ENCODE peak calls at places on chromosome X, in nine cellular contexts. N is HS-5, E is A549, J is activated T-cell treated with anti-CD3 and anti-CD28 coated beads for 1 hour, Q is vagina, G is EL, R is epithelial cell of esophagus, A is pulmonary artery endothelial cell, V is hippocampal formation. H is an unnamed sample.

GRCh38 chrX:10859353-10859752 is 239.0 kb upstream of the MID1 start:
- DNase-seq in N (no peak), E (no peak), J (no peak), Q (no peak), G (no peak), R (no peak), A (no peak), V (no peak), H (no peak)

GRCh38 chrX:71910526-71911022 is at the start of gene NHSL2:
- DNase-seq in N (no peak), E (peak; percentile 25), J (no peak), Q (no peak), G (peak; percentile 13), R (no peak), A (no peak), V (no peak), H (no peak)

GRCh38 chrX:2828404-2829065 is at the start of gene GYG2:
- DNase-seq in N (no peak), E (peak; percentile 56), J (no peak), Q (no peak), G (peak; percentile 12), R (no peak), A (no peak), V (no peak), H (no peak)

GRCh38 chrX:54447461-54447860 is 7.3 kb downstream of the TSR2 start:
- DNase-seq in N (no peak), E (peak; percentile 30), J (no peak), Q (no peak), G (no peak), R (peak; percentile 20), A (no peak), V (no peak), H (no peak)

GRCh38 chrX:74119016-74119910 is 184.7 kb upstream of the ZCCHC13 start:
- DNase-seq in N (peak; percentile 5), E (peak; percentile 18), J (no peak), Q (no peak), G (peak; percentile 66), R (peak; percentile 57), A (no peak), V (no peak), H (peak; percentile 53)

GRCh38 chrX:112687189-112687691 is 7.5 kb upstream of the LHFPL1 start:
- DNase-seq in N (peak; percentile 35), E (no peak), J (no peak), Q (no peak), G (no peak), R (no peak), A (no peak), V (no peak), H (no peak)

GRCh38 chrX:44748014-44748413 is 95.8 kb upstream of the DUSP21 start:
- DNase-seq in N (peak; percentile 8), E (peak; percentile 9), J (no peak), Q (no peak), G (peak; percentile 32), R (peak; percentile 50), A (no peak), V (no peak), H (peak; percentile 57)

GRCh38 chrX:39777623-39778025 is 320.1 kb downstream of the BCOR start:
- DNase-seq in N (no peak), E (no peak), J (no peak), Q (no peak), G (no peak), R (no peak), A (no peak), V (no peak), H (no peak)

GRCh38 chrX:111568356-111568755 is 56.9 kb downstream of the SERTM2 start:
- DNase-seq in N (no peak), E (peak; percentile 43), J (no peak), Q (no peak), G (peak; percentile 5), R (peak; percentile 8), A (no peak), V (no peak), H (peak; percentile 8)

GRCh38 chrX:4243759-4244158 is 530.3 kb upstream of the PRKX start:
- DNase-seq in N (no peak), E (no peak), J (no peak), Q (no peak), G (no peak), R (no peak), A (no peak), V (no peak), H (no peak)

GRCh38 chrX:122866527-122866926 is 317.6 kb upstream of the GRIA3 start:
- DNase-seq in N (peak; percentile 71), E (peak; percentile 55), J (no peak), Q (no peak), G (peak; percentile 83), R (peak; percentile 85), A (peak; percentile 10), V (no peak), H (peak; percentile 68)

GRCh38 chrX:68568136-68568535 is 69.3 kb downstream of the YIPF6 start:
- DNase-seq in N (no peak), E (no peak), J (no peak), Q (no peak), G (no peak), R (peak; percentile 1), A (no peak), V (no peak), H (peak; percentile 14)

GRCh38 chrX:154484255-154485149 is 1.9 kb downstream of the UBL4A start:
- DNase-seq in N (no peak), E (peak; percentile 33), J (no peak), Q (no peak), G (no peak), R (peak; percentile 56), A (no peak), V (no peak), H (no peak)

GRCh38 chrX:116435597-116435996 is 809 bp upstream of the SLC6A14 start:
- DNase-seq in N (no peak), E (no peak), J (no peak), Q (no peak), G (no peak), R (no peak), A (no peak), V (no peak), H (no peak)

GRCh38 chrX:110741213-110741796 is 54.3 kb downstream of the CHRDL1 start:
- DNase-seq in N (no peak), E (peak; percentile 2), J (no peak), Q (no peak), G (peak; percentile 77), R (peak; percentile 72), A (no peak), V (no peak), H (peak; percentile 77)

GRCh38 chrX:96889726-96890125 is 6.0 kb downstream of the RPA4 start:
- DNase-seq in N (no peak), E (peak; percentile 27), J (no peak), Q (no peak), G (no peak), R (no peak), A (no peak), V (no peak), H (no peak)

GRCh38 chrX:122572461-122572860 is 611.6 kb upstream of the GRIA3 start:
- DNase-seq in N (no peak), E (no peak), J (no peak), Q (no peak), G (peak; percentile 64), R (peak; percentile 43), A (no peak), V (no peak), H (peak; percentile 29)

GRCh38 chrX:110081740-110082139 is 78.8 kb downstream of the TMEM164 start:
- DNase-seq in N (no peak), E (peak; percentile 64), J (no peak), Q (no peak), G (peak; percentile 6), R (peak; percentile 73), A (peak; percentile 26), V (no peak), H (peak; percentile 72)

GRCh38 chrX:134246282-134246681 is 9.3 kb downstream of the CCDC160 start:
- DNase-seq in N (no peak), E (no peak), J (no peak), Q (no peak), G (no peak), R (no peak), A (no peak), V (no peak), H (no peak)

GRCh38 chrX:124736553-124737240 is 390.3 kb downstream of the SH2D1A start:
- DNase-seq in N (no peak), E (no peak), J (peak; percentile 32), Q (no peak), G (no peak), R (no peak), A (no peak), V (no peak), H (no peak)